ENCODE peak calls at places on chromosomes 7 and 10, in five cellular contexts. K, V, T, M and Q are unnamed samples. For H3K4me1, the result is how much of the 10 kb centered on the place peaks cover.

GRCh38 chr10:93947055-93947454 is 46.7 kb upstream of the PLCE1 start:
- DNase-seq in T (no peak), M (no peak), K (no peak), V (no peak), Q (no peak)

GRCh38 chr7:16967174-16967868 is 85.5 kb upstream of the AGR3 start:
- DNase-seq in K (no peak), V (no peak), T (no peak), M (no peak), Q (no peak)

GRCh38 chr7:64947252-64948000 is 43.4 kb downstream of the ZNF117 start:
- DNase-seq in M (peak), K (no peak), T (no peak), V (no peak), Q (no peak)

GRCh38 chr10:16146993-16147392 is 286.7 kb upstream of the MINDY3 start:
- DNase-seq in M (no peak), V (no peak), K (no peak), T (no peak), Q (no peak)

GRCh38 chr10:113895018-113895417 is 40.6 kb downstream of the NHLRC2 start:
- DNase-seq in V (no peak), K (no peak), M (no peak), T (no peak), Q (no peak)

GRCh38 chr10:14306201-14306600 is 24.5 kb downstream of the FRMD4A start:
- DNase-seq in M (no peak), T (no peak), V (no peak), K (no peak), Q (no peak)

GRCh38 chr10:132988988-132989387 is 46.6 kb upstream of the CFAP46 start:
- DNase-seq in M (no peak), T (no peak), V (no peak), K (no peak), Q (no peak)

GRCh38 chr10:125076121-125076825 is 84.1 kb downstream of the CTBP2 start:
- DNase-seq in K (no peak), M (no peak), T (no peak), V (no peak), Q (no peak)

GRCh38 chr10:71635251-71635866 is 84.2 kb downstream of the C10orf105 start:
- DNase-seq in T (no peak), M (peak), V (no peak), K (no peak), Q (no peak)

GRCh38 chr10:71635867-71636266 is 83.7 kb downstream of the C10orf105 start:
- DNase-seq in T (no peak), M (no peak), V (no peak), K (no peak), Q (no peak)

GRCh38 chr10:71637305-71637704 is 82.3 kb downstream of the C10orf105 start:
- DNase-seq in M (no peak), V (no peak), T (no peak), K (no peak), Q (no peak)

GRCh38 chr10:71638087-71638576 is 81.4 kb downstream of the C10orf105 start:
- DNase-seq in T (peak), M (peak), V (peak), K (peak), Q (no peak)

DNA sequence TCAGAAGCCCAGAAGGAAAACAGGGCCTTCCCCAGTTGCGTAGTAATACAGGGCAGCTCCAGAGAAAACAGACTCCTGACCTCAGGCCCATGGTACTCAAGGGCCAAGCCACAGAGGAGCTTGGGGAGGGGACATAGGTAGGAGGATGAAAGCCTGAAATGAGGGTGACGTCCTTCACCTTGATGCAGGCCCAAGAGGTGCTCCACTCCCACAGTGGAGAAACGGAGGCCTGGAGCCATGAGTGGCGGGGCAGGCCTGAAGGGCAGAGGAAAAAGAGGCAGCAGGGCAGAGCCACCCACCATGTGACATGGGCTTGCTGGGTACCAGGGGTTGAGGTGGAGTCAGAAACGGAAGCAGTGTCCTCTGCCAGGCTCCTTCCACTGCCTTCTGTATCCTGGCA is 83.0 kb downstream of the C10orf105 start:
- DNase-seq in T (no peak), V (no peak), M (no peak), K (no peak), Q (no peak)
- H3K4me1 ChIP-seq in T (under half), V (under half), M (under half), K (under half), Q (under half)

DNA sequence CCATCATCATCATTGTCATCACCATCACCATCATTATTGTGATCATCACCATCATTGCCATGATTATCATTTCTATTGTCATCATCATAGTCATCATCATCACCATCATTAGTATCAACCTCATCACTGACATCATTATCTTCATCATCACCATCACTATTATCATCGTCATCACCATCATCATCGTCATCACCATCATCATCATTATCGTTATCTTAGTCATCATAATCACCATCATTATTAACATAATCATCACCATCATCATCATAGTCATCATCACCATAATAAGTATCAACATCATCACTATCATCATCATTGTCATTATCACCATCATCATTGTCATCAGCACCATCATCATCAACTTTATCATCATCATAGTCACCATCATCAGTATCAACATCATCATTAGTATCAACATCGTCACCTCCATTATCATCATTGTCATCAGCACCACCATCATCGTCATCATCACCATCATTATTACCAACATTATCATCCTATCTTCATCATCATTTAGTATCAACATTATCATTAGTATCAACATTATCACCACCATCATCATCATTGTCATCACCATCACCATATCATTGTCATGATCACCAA is 241.3 kb downstream of the ADARB2 start:
- DNase-seq in V (no peak), K (no peak), T (no peak), M (no peak), Q (no peak)
- H3K4me3 ChIP-seq in V (no peak), K (no peak), T (no peak), M (no peak), Q (no peak)

GRCh38 chr7:131109011-131109756 is 218.5 kb upstream of the MKLN1 start:
- DNase-seq in V (no peak), K (no peak), M (no peak), T (no peak), Q (no peak)
- H3K4me1 ChIP-seq in V (under half), K (under half), M (under half), T (under half), Q (under half)

GRCh38 chr7:4707980-4708411 is 25.9 kb downstream of the FOXK1 start:
- DNase-seq in V (no peak), M (peak), T (no peak), K (no peak), Q (no peak)

GRCh38 chr7:4707134-4707651 is 25.1 kb downstream of the FOXK1 start:
- DNase-seq in M (peak), V (no peak), K (no peak), T (no peak), Q (no peak)

GRCh38 chr7:4703532-4703931 is 21.4 kb downstream of the FOXK1 start:
- DNase-seq in V (no peak), M (no peak), T (no peak), K (no peak), Q (no peak)

GRCh38 chr7:4709187-4709586 is 27.1 kb downstream of the FOXK1 start:
- DNase-seq in T (no peak), V (no peak), M (peak), K (no peak), Q (no peak)

GRCh38 chr7:4706384-4707032 is 24.4 kb downstream of the FOXK1 start:
- DNase-seq in V (no peak), M (peak), K (no peak), T (no peak), Q (no peak)
- H3K4me3 ChIP-seq in V (no peak), M (peak), K (no peak), T (no peak), Q (no peak)